ENCODE peak calls at places on chromosomes 16 and 17, in four cellular contexts. I, T, R and Z are unnamed samples.

GRCh38 chr16:31329671-31330552 is 25.1 kb upstream of the ITGAX start:
- DNase-seq in I (no peak), R (no peak), T (no peak), Z (no peak)

GRCh38 chr16:49567940-49568339 is 194.3 kb downstream of the C16orf78 start:
- DNase-seq in I (no peak), T (no peak), R (no peak), Z (no peak)

GRCh38 chr17:75088902-75089417 is 1.2 kb downstream of the SLC16A5 start:
- DNase-seq in R (no peak), I (no peak), T (peak; percentile 46), Z (peak; percentile 78)

GRCh38 chr16:28125592-28125991 is 62.1 kb upstream of the GSG1L start:
- DNase-seq in R (no peak), I (no peak), T (no peak), Z (no peak)

GRCh38 chr17:62614142-62614541 is 13.3 kb upstream of the MRC2 start:
- DNase-seq in R (no peak), T (no peak), I (no peak), Z (no peak)

GRCh38 chr16:82587289-82587688 is 39.5 kb upstream of the CDH13 start:
- DNase-seq in T (no peak), I (no peak), R (no peak), Z (no peak)

GRCh38 chr16:1550061-1550460 is 16.6 kb downstream of the TMEM204 start:
- DNase-seq in R (no peak), T (no peak), I (no peak), Z (no peak)

GRCh38 chr17:67157732-67158639 is 87.0 kb downstream of the HELZ start:
- DNase-seq in T (peak; percentile 13), I (no peak), R (no peak), Z (no peak)

GRCh38 chr17:2435852-2436251 is 35.0 kb upstream of the MNT start:
- DNase-seq in R (no peak), I (no peak), T (no peak), Z (no peak)

DNA sequence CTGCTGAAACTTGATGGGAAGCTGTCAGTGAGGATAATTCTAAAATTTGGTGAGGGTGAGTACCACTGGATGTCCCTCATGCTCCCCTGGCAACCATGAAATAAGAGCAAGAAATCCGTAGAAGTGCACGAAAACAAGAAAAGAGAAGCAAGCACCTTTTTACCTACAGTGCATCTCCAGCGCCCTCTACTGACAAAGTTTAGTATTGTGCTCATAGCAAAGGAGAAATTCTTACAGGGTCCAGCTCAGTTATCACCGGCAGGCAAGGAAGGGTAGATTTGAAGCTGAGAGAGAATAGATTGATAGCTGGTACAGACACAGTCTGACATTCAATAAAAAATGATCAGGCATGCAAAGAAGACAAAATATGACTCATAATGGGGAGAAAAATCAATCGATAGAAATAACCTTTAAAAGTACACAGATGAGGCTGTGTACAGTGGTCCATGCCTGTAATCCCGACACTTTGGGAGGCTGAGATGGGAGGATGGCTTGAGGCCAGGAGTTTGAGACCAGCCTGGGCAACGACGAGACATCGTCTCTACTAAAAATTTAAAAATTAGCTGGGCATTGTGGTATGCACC is 28.3 kb upstream of the TEX2 start:
- DNase-seq in R (no peak), I (no peak), T (peak; percentile 13), Z (peak; percentile 6)
- TF ChIP-seq CTCF in R (no peak), I (no peak), T (peak; percentile 41), Z (peak; percentile 71)

GRCh38 chr16:24906199-24906808 is 60.5 kb downstream of the SLC5A11 start:
- DNase-seq in R (no peak), T (peak; percentile 18), I (no peak), Z (peak; percentile 6)
- TF ChIP-seq CTCF in R (peak; percentile 27), T (peak; percentile 46), I (no peak), Z (peak; percentile 69)

GRCh38 chr16:53091508-53092211 is 36.9 kb downstream of the CHD9 start:
- DNase-seq in I (no peak), R (peak; percentile 77), T (peak; percentile 72), Z (no peak)

GRCh38 chr16:53090271-53090590 is 35.4 kb downstream of the CHD9 start:
- DNase-seq in T (no peak), I (no peak), R (no peak), Z (no peak)

GRCh38 chr16:53089434-53090270 is 34.9 kb downstream of the CHD9 start:
- DNase-seq in T (peak; percentile 44), R (no peak), I (no peak), Z (no peak)

GRCh38 chr16:53093162-53093744 is 38.5 kb downstream of the CHD9 start:
- DNase-seq in T (no peak), I (no peak), R (no peak), Z (no peak)

DNA sequence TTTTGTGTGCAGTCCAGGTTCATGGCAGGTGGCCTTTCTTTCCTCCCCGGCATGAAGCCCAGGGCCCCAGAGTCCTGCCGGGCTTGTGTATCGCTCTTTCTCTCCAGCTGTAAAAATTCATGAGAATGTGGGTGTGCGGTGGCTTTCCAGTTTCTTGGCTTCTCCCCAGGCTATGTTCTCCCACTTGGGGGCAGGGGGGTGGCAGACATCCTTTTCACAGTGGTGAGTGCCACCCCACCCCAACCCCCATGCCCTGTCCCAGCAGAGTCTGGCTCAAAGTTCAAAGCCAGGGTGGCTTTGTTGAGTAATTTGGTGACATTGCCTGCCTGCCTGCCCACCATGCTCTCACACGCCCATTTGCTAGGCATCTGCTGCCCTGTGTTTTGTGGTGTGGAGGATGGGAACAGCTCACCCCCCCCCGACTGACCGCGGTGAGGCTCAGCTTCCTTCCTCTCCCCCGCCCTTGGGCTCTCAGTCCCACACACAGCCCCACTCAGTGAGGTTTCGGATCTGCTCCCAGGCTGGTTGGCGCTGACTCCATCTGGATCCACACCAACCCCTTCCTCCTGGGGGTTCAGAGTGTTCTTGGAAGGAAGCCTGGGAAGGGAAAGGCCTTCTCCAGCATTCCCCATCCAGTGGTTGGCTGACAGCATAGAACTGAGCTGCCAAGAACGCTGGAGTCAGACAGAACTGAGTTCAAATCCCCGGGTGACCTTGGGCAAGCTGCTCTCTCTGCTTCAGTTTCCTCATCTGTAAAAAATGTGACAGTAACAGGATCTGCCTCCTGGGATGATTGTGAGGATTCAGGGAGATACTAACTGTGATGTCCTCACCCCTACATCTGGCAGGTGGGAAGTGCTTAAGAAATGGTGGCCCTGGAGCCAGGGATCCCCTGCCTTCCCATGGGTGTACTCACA is 36.1 kb downstream of the CHD9 start:
- DNase-seq in I (no peak), T (peak; percentile 43), R (peak; percentile 99), Z (no peak)
- TF ChIP-seq CTCF in I (no peak), T (no peak), R (no peak), Z (no peak)

GRCh38 chr16:83917152-83918120 is 18.5 kb downstream of the MLYCD start:
- DNase-seq in I (no peak), T (no peak), R (no peak), Z (no peak)
- TF ChIP-seq CTCF in I (no peak), T (no peak), R (no peak), Z (no peak)

GRCh38 chr17:71764507-71764906 is 356.3 kb upstream of the SOX9 start:
- DNase-seq in R (no peak), T (peak; percentile 41), I (no peak), Z (no peak)
- TF ChIP-seq CTCF in R (no peak), T (peak; percentile 54), I (no peak), Z (peak; percentile 48)

DNA sequence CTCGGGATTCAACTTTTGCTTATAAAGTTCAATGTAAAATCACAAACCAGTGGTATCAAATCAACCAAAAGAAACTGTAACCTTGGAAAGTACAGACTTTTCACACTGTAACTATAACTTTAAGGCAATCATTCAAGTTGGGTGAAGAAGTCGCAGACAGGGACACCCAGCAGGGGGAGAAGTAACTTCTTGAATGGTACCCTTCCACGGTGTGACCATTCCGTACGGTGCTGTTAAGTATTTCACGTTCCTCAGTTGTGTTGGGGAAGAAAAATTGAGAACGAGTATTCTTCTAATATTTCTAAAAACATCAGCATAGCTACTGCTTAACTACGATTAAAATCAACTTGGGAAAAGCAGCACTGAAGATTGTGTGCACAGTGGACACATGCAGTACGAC is 55.8 kb downstream of the MYH10 start:
- DNase-seq in R (no peak), I (no peak), T (no peak), Z (no peak)
- TF ChIP-seq CTCF in R (peak; percentile 48), I (no peak), T (no peak), Z (no peak)

GRCh38 chr16:71986131-71986530 is 14.1 kb downstream of the PKD1L3 start:
- DNase-seq in T (no peak), R (no peak), I (no peak), Z (no peak)
- TF ChIP-seq CTCF in T (no peak), R (no peak), I (no peak), Z (no peak)

DNA sequence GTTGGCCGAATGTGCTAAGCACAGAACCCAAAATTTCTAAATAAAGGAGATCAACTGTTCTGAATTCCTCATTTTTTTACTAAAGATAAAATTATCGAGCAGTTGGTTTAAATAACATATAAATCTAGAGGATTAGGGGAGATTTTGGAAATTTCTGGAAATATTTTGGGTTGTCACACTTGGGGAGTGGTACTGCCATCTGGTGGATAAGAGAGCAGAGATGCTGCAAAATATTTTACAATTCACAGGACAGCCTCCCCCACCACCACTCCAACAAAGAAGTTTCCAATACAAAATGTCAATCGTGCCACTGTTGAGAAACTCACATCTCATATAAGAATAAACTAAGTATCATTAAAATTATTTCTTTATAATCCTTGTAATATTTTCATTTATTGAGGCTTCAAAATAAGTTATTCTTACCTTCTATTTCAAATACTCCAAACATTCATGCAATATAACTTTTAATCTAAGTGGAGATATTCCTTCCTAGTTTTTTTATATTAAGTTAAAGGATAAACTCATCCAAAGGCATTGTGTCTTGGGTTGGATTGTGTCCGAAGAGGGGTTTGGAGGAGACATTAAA is 17.0 kb upstream of the ABCA8 start:
- DNase-seq in T (peak; percentile 22), I (no peak), R (no peak), Z (no peak)
- TF ChIP-seq CTCF in T (peak; percentile 66), I (no peak), R (no peak), Z (peak; percentile 78)